ENCODE peak calls at places on chromosomes 1 and 21, in six cellular contexts. A is NT2/D1; M is A172; O is GM23248; D is activated naive CD8-positive, alpha-beta T cell treated with anti-CD3 and anti-CD28 coated beads, Interleukin-2, amount 50 U/mL, for 24 hours; X is tibial nerve. Q is an unnamed sample.

GRCh38 chr1:231242516-231243198 is 1.6 kb downstream of the GNPAT start:
- DNase-seq in A (no peak), M (no peak), O (peak), D (no peak), X (no peak), Q (peak)

GRCh38 chr1:88311907-88312306 is 372.2 kb upstream of the PKN2 start:
- DNase-seq in A (no peak), M (no peak), O (no peak), D (no peak), X (no peak), Q (no peak)

GRCh38 chr1:179126338-179127060 is 44.6 kb downstream of the TOR3A start:
- DNase-seq in A (no peak), M (peak), O (no peak), D (no peak), X (no peak), Q (no peak)

GRCh38 chr1:187626056-187626455 is 797.3 kb downstream of the PLA2G4A start:
- DNase-seq in A (no peak), M (peak), O (no peak), D (no peak), X (no peak), Q (no peak)

GRCh38 chr1:248817065-248817464 is 8.7 kb downstream of the SH3BP5L start:
- DNase-seq in A (no peak), M (no peak), O (no peak), D (no peak), X (no peak), Q (no peak)

GRCh38 chr1:10973956-10974881 is 38.2 kb upstream of the TARDBP start:
- DNase-seq in A (no peak), M (no peak), O (peak), D (no peak), X (no peak), Q (no peak)

GRCh38 chr1:24769656-24770651 is 24.7 kb downstream of the CLIC4 start:
- DNase-seq in A (no peak), M (peak), O (peak), D (no peak), X (no peak), Q (peak)

GRCh38 chr1:228161381-228161780 is 4.2 kb upstream of the IBA57 start:
- DNase-seq in A (no peak), M (peak), O (peak), D (no peak), X (no peak), Q (no peak)

GRCh38 chr1:67945733-67946374 is 104.6 kb downstream of the DIRAS3 start:
- DNase-seq in A (no peak), M (no peak), O (no peak), D (no peak), X (no peak), Q (no peak)

GRCh38 chr1:24027838-24028468 is 47.8 kb upstream of the SRSF10 start:
- DNase-seq in A (no peak), M (no peak), O (peak), D (no peak), X (no peak), Q (peak)

GRCh38 chr1:19029191-19030085 is 73.0 kb upstream of the IFFO2 start:
- DNase-seq in A (no peak), M (no peak), O (no peak), D (no peak), X (no peak), Q (no peak)

GRCh38 chr1:183148599-183148998 is 37.5 kb upstream of the LAMC2 start:
- DNase-seq in A (no peak), M (no peak), O (peak), D (no peak), X (no peak), Q (no peak)

GRCh38 chr1:48198970-48199369 is 23.5 kb upstream of the SLC5A9 start:
- DNase-seq in A (no peak), M (no peak), O (no peak), D (no peak), X (no peak), Q (no peak)

GRCh38 chr21:45136927-45137611 is 62.7 kb downstream of the ADARB1 start:
- DNase-seq in A (peak), M (peak), O (peak), D (peak), X (peak), Q (peak)

GRCh38 chr1:117796226-117796625 is 133.2 kb downstream of the GDAP2 start:
- DNase-seq in A (no peak), M (no peak), O (peak), D (no peak), X (no peak), Q (no peak)

GRCh38 chr21:29351691-29352090 is 53.0 kb downstream of the BACH1 start:
- DNase-seq in A (no peak), M (peak), O (peak), D (no peak), X (no peak), Q (no peak)

GRCh38 chr1:107992341-107992740 is 27.4 kb upstream of the VAV3 start:
- DNase-seq in A (no peak), M (no peak), O (peak), D (no peak), X (no peak), Q (no peak)

GRCh38 chr1:25031966-25032667 is 102.0 kb upstream of the RUNX3 start:
- DNase-seq in A (no peak), M (peak), O (peak), D (no peak), X (no peak), Q (no peak)

GRCh38 chr1:77360256-77360655 is 78.4 kb downstream of the AK5 start:
- DNase-seq in A (no peak), M (no peak), O (no peak), D (no peak), X (no peak), Q (no peak)

GRCh38 chr1:63592536-63593302 is 492 bp upstream of the PGM1 start:
- DNase-seq in A (no peak), M (peak), O (peak), D (no peak), X (no peak), Q (peak)

Q was measured in ACHN.